ENCODE peak calls at places on chromosomes 6 and 20, in nine cellular contexts. X, T, U, Y, Z, F, W, S and N are unnamed samples.

GRCh38 chr20:33030569-33030968 is 879 bp upstream of the BPIFB6 start:
- DNase-seq in X (no peak), T (no peak), U (no peak), Y (no peak), Z (no peak), F (no peak), W (no peak), S (no peak), N (no peak)

GRCh38 chr6:38782616-38783015 is 67.5 kb downstream of the DNAH8 start:
- DNase-seq in X (no peak), T (no peak), U (no peak), Y (no peak), Z (no peak), F (no peak), W (no peak), S (no peak), N (no peak)

GRCh38 chr6:27605401-27606342 is 132.8 kb upstream of the ZNF184 start:
- DNase-seq in X (no peak), T (no peak), U (peak; percentile 59), Y (no peak), Z (no peak), F (peak; percentile 77), W (no peak), S (no peak), N (no peak)

GRCh38 chr6:156590482-156590881 is 186.7 kb upstream of the ARID1B start:
- DNase-seq in X (no peak), T (no peak), U (no peak), Y (no peak), Z (no peak), F (no peak), W (no peak), S (no peak), N (no peak)

GRCh38 chr6:13917141-13917540 is 7.6 kb upstream of the RNF182 start:
- DNase-seq in X (no peak), T (no peak), U (no peak), Y (no peak), Z (no peak), F (no peak), W (no peak), S (no peak), N (no peak)

GRCh38 chr20:56414842-56415765 is 3.0 kb downstream of the CASS4 start:
- DNase-seq in X (no peak), T (no peak), U (peak; percentile 97), Y (no peak), Z (no peak), F (no peak), W (peak; percentile 42), S (no peak), N (no peak)

GRCh38 chr6:47116616-47117015 is 74.5 kb upstream of the ADGRF1 start:
- DNase-seq in X (no peak), T (no peak), U (no peak), Y (no peak), Z (no peak), F (peak; percentile 94), W (no peak), S (no peak), N (no peak)

GRCh38 chr6:116572162-116572561 is 858 bp downstream of the RWDD1 start:
- DNase-seq in X (peak; percentile 50), T (no peak), U (peak; percentile 55), Y (no peak), Z (peak; percentile 8), F (no peak), W (no peak), S (peak; percentile 17), N (no peak)

GRCh38 chr20:21074605-21075336 is 31.4 kb downstream of the LINC00237 start:
- DNase-seq in X (no peak), T (no peak), U (no peak), Y (no peak), Z (no peak), F (no peak), W (no peak), S (no peak), N (no peak)

GRCh38 chr6:20173833-20174796 is 38.2 kb downstream of the MBOAT1 start:
- DNase-seq in X (no peak), T (no peak), U (no peak), Y (no peak), Z (no peak), F (no peak), W (peak; percentile 4), S (no peak), N (no peak)

GRCh38 chr6:163761491-163761890 is 347.0 kb downstream of the QKI start:
- DNase-seq in X (no peak), T (no peak), U (peak; percentile 39), Y (no peak), Z (no peak), F (no peak), W (no peak), S (no peak), N (no peak)

GRCh38 chr20:57264908-57265648 is 1.4 kb downstream of the BMP7 start:
- DNase-seq in X (no peak), T (no peak), U (no peak), Y (no peak), Z (no peak), F (no peak), W (no peak), S (no peak), N (no peak)

GRCh38 chr20:32481311-32482103 is 103.6 kb downstream of the NOL4L start:
- DNase-seq in X (no peak), T (no peak), U (no peak), Y (peak; percentile 46), Z (no peak), F (no peak), W (no peak), S (no peak), N (no peak)

GRCh38 chr20:44574372-44574771 is 8.0 kb upstream of the PKIG start:
- DNase-seq in X (no peak), T (no peak), U (no peak), Y (no peak), Z (no peak), F (no peak), W (no peak), S (no peak), N (no peak)

GRCh38 chr20:44573501-44573869 is 8.9 kb upstream of the PKIG start:
- DNase-seq in X (no peak), T (no peak), U (no peak), Y (no peak), Z (no peak), F (no peak), W (no peak), S (no peak), N (no peak)

GRCh38 chr20:44571367-44571766 is 11.0 kb upstream of the PKIG start:
- DNase-seq in X (no peak), T (no peak), U (no peak), Y (no peak), Z (no peak), F (no peak), W (no peak), S (no peak), N (no peak)

GRCh38 chr20:44570369-44570768 is 12.0 kb upstream of the PKIG start:
- DNase-seq in X (no peak), T (no peak), U (no peak), Y (no peak), Z (no peak), F (no peak), W (no peak), S (no peak), N (no peak)

GRCh38 chr20:44572551-44573500 is 9.6 kb upstream of the PKIG start:
- DNase-seq in X (no peak), T (no peak), U (peak; percentile 89), Y (no peak), Z (no peak), F (peak; percentile 97), W (no peak), S (peak; percentile 66), N (peak; percentile 71)
- H3K4me3 ChIP-seq in X (no peak overlapping the region), T (no peak overlapping the region), U (peak overlapping the region; percentile 9), Y (no peak overlapping the region), Z (no peak overlapping the region), F (peak overlapping the region; percentile 3), W (no peak overlapping the region), S (peak overlapping the region; percentile 48), N (peak overlapping the region; percentile 25)

GRCh38 chr20:51637241-51637640 is 94.7 kb upstream of the NFATC2 start:
- DNase-seq in X (no peak), T (no peak), U (no peak), Y (no peak), Z (no peak), F (no peak), W (no peak), S (no peak), N (no peak)
- H3K27ac ChIP-seq in X (no peak overlapping the region), T (no peak overlapping the region), U (no peak overlapping the region), Y (no peak overlapping the region), Z (no peak overlapping the region), F (no peak overlapping the region), W (no peak overlapping the region), S (no peak overlapping the region), N (no peak overlapping the region)

GRCh38 chr6:36757943-36758508 is 60.4 kb downstream of the RAB44 start:
- DNase-seq in X (no peak), T (no peak), U (no peak), Y (no peak), Z (no peak), F (no peak), W (no peak), S (no peak), N (no peak)

GRCh38 chr6:36756761-36757160 is 59.1 kb downstream of the RAB44 start:
- DNase-seq in X (no peak), T (no peak), U (no peak), Y (no peak), Z (no peak), F (no peak), W (no peak), S (no peak), N (no peak)

GRCh38 chr6:36757206-36757605 is 59.6 kb downstream of the RAB44 start:
- DNase-seq in X (no peak), T (no peak), U (no peak), Y (no peak), Z (no peak), F (no peak), W (peak; percentile 24), S (no peak), N (no peak)

GRCh38 chr6:36759177-36759757 is 61.6 kb downstream of the RAB44 start:
- DNase-seq in X (peak; percentile 81), T (peak; percentile 83), U (peak; percentile 68), Y (peak; percentile 90), Z (peak; percentile 67), F (peak; percentile 60), W (peak; percentile 71), S (peak; percentile 77), N (peak; percentile 86)

DNA sequence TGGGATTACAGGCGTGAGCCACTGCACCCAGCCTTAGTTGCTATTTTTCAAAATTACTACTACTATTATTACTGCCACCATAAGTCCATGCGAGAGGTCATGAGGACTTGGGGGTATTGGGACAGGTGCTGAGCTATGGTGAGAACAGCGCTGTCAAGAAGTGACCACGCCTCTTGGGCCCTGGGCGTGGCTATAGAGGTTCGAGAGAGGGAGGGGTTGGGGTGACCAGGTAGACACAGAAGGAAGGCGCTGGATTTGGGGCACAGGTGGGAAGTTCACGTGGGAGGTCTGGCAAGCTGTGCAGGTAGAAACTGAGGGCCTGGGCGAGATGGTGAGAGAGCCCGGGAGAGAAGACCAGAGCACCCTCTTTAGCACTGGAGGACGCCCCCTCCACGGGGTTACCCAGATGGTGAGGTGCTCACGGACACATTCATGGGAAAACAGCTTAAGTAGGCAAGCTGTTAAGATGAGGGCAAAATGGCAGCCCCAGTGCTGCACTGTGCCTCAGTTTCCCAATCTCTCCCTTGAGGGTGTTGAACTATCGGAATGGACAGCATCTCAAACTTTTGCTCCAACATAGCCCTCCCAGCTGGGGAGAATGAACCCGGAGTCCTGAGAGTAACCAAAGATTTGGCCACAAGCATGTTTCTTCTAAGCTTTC is 61.0 kb downstream of the RAB44 start:
- DNase-seq in X (no peak), T (no peak), U (no peak), Y (no peak), Z (no peak), F (no peak), W (no peak), S (no peak), N (no peak)
- H3K4me3 ChIP-seq in X (no peak overlapping the region), T (no peak overlapping the region), U (no peak overlapping the region), Y (no peak overlapping the region), Z (no peak overlapping the region), F (no peak overlapping the region), W (no peak overlapping the region), S (no peak overlapping the region), N (no peak overlapping the region)

GRCh38 chr20:19750207-19750606 is 7.9 kb upstream of the RIN2 start:
- DNase-seq in X (no peak), T (no peak), U (no peak), Y (no peak), Z (no peak), F (no peak), W (no peak), S (no peak), N (no peak)
- H3K27ac ChIP-seq in X (no peak overlapping the region), T (no peak overlapping the region), U (no peak overlapping the region), Y (no peak overlapping the region), Z (peak overlapping the region; percentile 53), F (no peak overlapping the region), W (no peak overlapping the region), S (no peak overlapping the region), N (no peak overlapping the region)